ENCODE peak calls at places on chromosome 7, in four cellular contexts. U is lower lobe of right lung, C is transverse colon, N is vagina. J is an unnamed sample.

GRCh38 chr7:104923010-104923421 is 91.0 kb upstream of the KMT2E start:
- DNase-seq in U (peak), C (peak), N (no peak), J (peak)

GRCh38 chr7:11858026-11858425 is 26.0 kb upstream of the THSD7A start:
- DNase-seq in C (no peak), U (no peak), N (no peak), J (no peak)

GRCh38 chr7:17769918-17770317 is 170.4 kb downstream of the SNX13 start:
- DNase-seq in N (no peak), U (peak), C (peak), J (peak)

GRCh38 chr7:41996381-41997035 is 240.5 kb downstream of the GLI3 start:
- DNase-seq in N (no peak), C (no peak), U (no peak), J (no peak)

GRCh38 chr7:31094271-31094670 is 42.2 kb downstream of the ADCYAP1R1 start:
- DNase-seq in C (no peak), U (no peak), N (no peak), J (no peak)

GRCh38 chr7:91344911-91345310 is 80.7 kb downstream of the FZD1 start:
- DNase-seq in N (no peak), U (no peak), C (no peak), J (no peak)

GRCh38 chr7:111987115-111987826 is 218.9 kb downstream of the DOCK4 start:
- DNase-seq in N (no peak), U (no peak), C (no peak), J (no peak)

GRCh38 chr7:88692493-88692892 is 67.0 kb upstream of the ZNF804B start:
- DNase-seq in N (no peak), C (no peak), U (no peak), J (no peak)

GRCh38 chr7:38506756-38507155 is 124.4 kb downstream of the AMPH start:
- DNase-seq in C (no peak), U (no peak), N (no peak), J (no peak)

GRCh38 chr7:148697256-148697841 is 1.4 kb upstream of the CUL1 start:
- DNase-seq in N (no peak), C (peak), U (no peak), J (peak)

GRCh38 chr7:28623105-28623730 is 210.9 kb downstream of the CREB5 start:
- DNase-seq in C (no peak), N (no peak), U (no peak), J (no peak)

GRCh38 chr7:7176421-7177043 is 5.8 kb upstream of the C1GALT1 start:
- DNase-seq in N (no peak), C (no peak), U (no peak), J (no peak)

GRCh38 chr7:142385528-142386340 is 127.9 kb upstream of the PRSS58 start:
- DNase-seq in N (no peak), U (no peak), C (peak), J (peak)

GRCh38 chr7:137923380-137923779 is 76.6 kb upstream of the DGKI start:
- DNase-seq in N (no peak), U (no peak), C (no peak), J (no peak)

GRCh38 chr7:7662527-7662926 is 22.0 kb downstream of the UMAD1 start:
- DNase-seq in U (no peak), N (no peak), C (no peak), J (no peak)

GRCh38 chr7:5624386-5625365 is 156.8 kb downstream of the RNF216 start:
- DNase-seq in U (no peak), N (no peak), C (no peak), J (no peak)

GRCh38 chr7:155975490-155975889 is 163.2 kb upstream of the SHH start:
- DNase-seq in C (peak), U (no peak), N (no peak), J (peak)

GRCh38 chr7:70298780-70299446 is 700.6 kb downstream of the AUTS2 start:
- DNase-seq in N (no peak), C (no peak), U (no peak), J (no peak)

GRCh38 chr7:117590191-117590590 is 110.4 kb downstream of the CFTR start:
- DNase-seq in C (no peak), N (no peak), U (no peak), J (no peak)

DNA sequence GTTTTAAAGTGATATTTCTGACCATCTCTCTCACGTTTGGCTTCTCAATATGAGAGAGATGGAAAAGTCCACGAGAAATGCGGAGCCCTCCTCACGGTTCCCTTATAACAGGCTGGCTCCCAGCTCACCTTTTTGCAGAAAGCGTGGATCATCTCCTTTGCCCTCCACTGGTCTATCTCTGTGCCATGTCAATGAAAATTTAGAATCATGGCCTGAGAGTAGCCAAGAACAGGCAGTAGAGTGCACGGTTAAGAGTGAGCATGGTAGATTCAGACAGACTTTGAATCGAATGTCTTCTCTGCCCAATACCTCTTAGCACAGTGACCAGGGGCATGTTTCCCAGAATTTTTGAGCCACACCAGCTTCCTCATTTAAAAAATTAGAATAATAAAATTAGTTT is 1.1 kb downstream of the GIMAP7 start:
- DNase-seq in C (no peak), U (no peak), N (no peak), J (no peak)
- H3K4me3 ChIP-seq in C (no peak), U (peak), N (peak), J (peak)

DNA sequence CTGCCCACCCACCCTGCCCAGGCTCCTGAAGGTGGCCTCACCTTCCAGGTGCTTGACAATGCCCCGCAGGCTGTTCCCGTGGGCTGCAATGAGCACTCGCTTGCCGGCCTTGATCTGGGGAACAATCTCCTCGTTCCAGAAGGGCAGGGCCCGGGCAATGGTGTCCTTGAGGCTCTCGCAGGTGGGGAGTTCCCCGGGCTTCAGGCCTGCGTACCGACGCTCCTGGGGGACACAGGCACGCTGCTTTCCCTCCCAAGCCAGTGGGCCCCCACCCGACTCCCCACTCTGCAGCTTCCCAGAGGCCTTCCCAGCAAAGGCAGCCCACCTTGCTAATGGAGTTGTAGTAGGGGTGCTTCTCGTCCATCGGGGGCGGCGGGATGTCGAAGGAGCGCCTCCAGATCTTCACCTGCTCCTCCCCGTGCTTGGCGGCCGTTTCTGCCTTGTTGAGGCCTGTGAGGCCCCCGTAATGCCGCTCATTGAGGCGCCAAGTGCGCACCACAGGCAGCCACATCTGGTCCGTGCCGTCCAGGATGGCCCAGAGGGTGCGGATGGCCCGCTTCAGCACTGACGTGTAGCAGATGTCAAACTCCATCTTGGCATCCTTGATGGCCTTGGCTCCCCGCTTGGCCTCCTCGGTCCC is 456 bp downstream of the PGAM2 start:
- DNase-seq in C (peak), U (peak), N (no peak), J (no peak)
- H3K4me3 ChIP-seq in C (no peak), U (no peak), N (no peak), J (no peak)

DNA sequence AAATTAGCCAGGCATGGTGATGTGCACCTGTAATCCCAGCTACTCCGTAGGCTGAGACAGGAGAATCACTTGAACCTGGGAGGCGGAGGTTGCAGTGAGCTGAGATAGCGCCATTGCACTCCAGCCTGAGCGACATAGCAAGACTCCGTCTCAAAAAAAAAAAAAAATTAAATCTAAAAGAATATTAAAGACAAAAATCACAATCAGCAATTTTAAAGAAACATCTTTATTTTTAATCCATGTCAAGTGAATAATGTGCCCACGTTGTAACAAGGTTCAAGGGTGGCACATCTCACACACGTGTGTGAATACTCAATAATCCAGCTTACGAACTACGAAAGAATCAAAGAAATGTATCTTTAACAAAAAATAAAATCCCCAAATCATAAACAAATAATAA is 23.0 kb downstream of the SLC37A3 start:
- DNase-seq in C (no peak), N (no peak), U (no peak), J (no peak)
- H3K4me3 ChIP-seq in C (no peak), N (no peak), U (no peak), J (no peak)

GRCh38 chr7:157307534-157307838 is 29.3 kb upstream of the DNAJB6 start:
- DNase-seq in U (no peak), N (no peak), C (no peak), J (no peak)

GRCh38 chr7:157309990-157310668 is 26.7 kb upstream of the DNAJB6 start:
- DNase-seq in N (no peak), U (no peak), C (no peak), J (no peak)

GRCh38 chr7:157312941-157313340 is 23.9 kb upstream of the DNAJB6 start:
- DNase-seq in N (no peak), C (no peak), U (no peak), J (no peak)

GRCh38 chr7:157313645-157314044 is 23.2 kb upstream of the DNAJB6 start:
- DNase-seq in U (no peak), N (no peak), C (no peak), J (no peak)

GRCh38 chr7:157310676-157311185 is 26.1 kb upstream of the DNAJB6 start:
- DNase-seq in N (no peak), C (no peak), U (no peak), J (no peak)
- H3K4me3 ChIP-seq in N (no peak), C (no peak), U (no peak), J (no peak)

GRCh38 chr7:116502201-116503096 is 2.9 kb downstream of the CAV2 start:
- DNase-seq in U (no peak), C (no peak), N (no peak), J (no peak)
- H3K4me3 ChIP-seq in U (peak), C (no peak), N (no peak), J (no peak)

GRCh38 chr7:26329520-26330269 is 38.0 kb downstream of the SNX10 start:
- DNase-seq in C (peak), U (peak), N (no peak), J (no peak)
- H3K4me3 ChIP-seq in C (no peak), U (no peak), N (no peak), J (no peak)

GRCh38 chr7:23473848-23474097 is 3.5 kb upstream of the IGF2BP3 start:
- DNase-seq in C (no peak), U (no peak), N (no peak), J (no peak)

GRCh38 chr7:23471090-23471859 is 984 bp upstream of the IGF2BP3 start:
- DNase-seq in C (peak), U (no peak), N (peak), J (peak)

GRCh38 chr7:23472974-23473847 is 2.9 kb upstream of the IGF2BP3 start:
- DNase-seq in C (no peak), N (no peak), U (no peak), J (peak)

GRCh38 chr7:23472046-23472445 is 1.8 kb upstream of the IGF2BP3 start:
- DNase-seq in C (no peak), U (no peak), N (no peak), J (no peak)

GRCh38 chr7:23472556-23472955 is 2.3 kb upstream of the IGF2BP3 start:
- DNase-seq in C (no peak), U (no peak), N (no peak), J (no peak)
- H3K4me3 ChIP-seq in C (no peak), U (no peak), N (no peak), J (no peak)

DNA sequence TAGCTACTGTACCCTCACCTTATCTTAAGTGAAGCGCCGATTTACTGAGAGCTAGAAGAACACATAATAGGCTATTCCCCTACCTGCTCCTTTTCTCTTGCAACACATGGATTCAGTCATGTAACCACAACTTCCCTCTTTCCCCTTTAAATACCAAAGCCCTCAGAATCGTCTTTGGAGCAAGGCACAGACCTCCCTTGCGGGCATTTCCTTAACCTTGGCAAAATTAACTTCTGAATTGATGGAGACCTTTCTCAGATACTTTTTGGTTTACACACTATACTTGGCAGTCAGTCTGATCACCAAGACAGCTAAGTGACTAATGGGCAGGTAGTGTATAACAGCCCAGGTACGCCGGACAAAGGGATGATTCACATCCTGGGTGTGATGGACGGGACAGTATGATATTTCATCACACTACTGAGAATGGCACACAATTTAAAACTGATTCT is 72.7 kb upstream of the SEC61G start:
- DNase-seq in C (no peak), U (no peak), N (no peak), J (no peak)
- H3K4me3 ChIP-seq in C (no peak), U (no peak), N (no peak), J (no peak)

GRCh38 chr7:101163281-101164070 is 1.9 kb downstream of the VGF start:
- DNase-seq in U (no peak), C (no peak), N (no peak), J (peak)
- H3K4me3 ChIP-seq in U (peak), C (no peak), N (peak), J (peak)

GRCh38 chr7:16661924-16662323 is 15.9 kb downstream of the BZW2 start:
- DNase-seq in N (no peak), C (no peak), U (no peak), J (no peak)

GRCh38 chr7:16660702-16661464 is 14.9 kb downstream of the BZW2 start:
- DNase-seq in U (no peak), C (no peak), N (no peak), J (no peak)

GRCh38 chr7:16655394-16655793 is 9.4 kb downstream of the BZW2 start:
- DNase-seq in C (no peak), N (no peak), U (no peak), J (no peak)

GRCh38 chr7:16652888-16653287 is 6.9 kb downstream of the BZW2 start:
- DNase-seq in U (peak), N (no peak), C (no peak), J (no peak)

GRCh38 chr7:16657656-16658279 is 11.8 kb downstream of the BZW2 start:
- DNase-seq in C (peak), U (no peak), N (no peak), J (no peak)
- H3K4me3 ChIP-seq in C (no peak), U (no peak), N (no peak), J (no peak)

J was measured in colonic mucosa.